ENCODE peak calls at places on chromosomes 4 and X, in six cellular contexts. A is activated CD4-positive, alpha-beta T cell treated with anti-CD3 and anti-CD28 coated beads, Interleukin-2, amount 50 U/mL, for 48 hours; F is sciatic nerve; E is pancreas; I is GM10248; Y is activated T-helper 1 cell treated with Interleukin-2 at 50 U/mL for 16 hours. N is an unnamed sample.

GRCh38 chr4:122914292-122914904 is 8.0 kb downstream of the NUDT6 start:
- DNase-seq in A (no peak), Y (no peak), F (no peak), I (peak; percentile 20), E (no peak), N (no peak)

GRCh38 chr4:52714597-52715254 is 36.5 kb downstream of the ERVMER34-1 start:
- DNase-seq in E (no peak), A (no peak), Y (no peak), I (no peak), F (no peak), N (no peak)

GRCh38 chrX:1673337-1673736 is 58.5 kb downstream of the ASMT start:
- DNase-seq in Y (no peak), A (peak; percentile 52), F (peak; percentile 34), E (peak; percentile 41), I (no peak), N (peak; percentile 16)

GRCh38 chr4:129926936-129927335 is 831.0 kb downstream of the C4orf33 start:
- DNase-seq in A (no peak), F (no peak), I (no peak), E (no peak), Y (no peak), N (no peak)

GRCh38 chr4:7785017-7785416 is 154.6 kb downstream of the AFAP1 start:
- DNase-seq in I (no peak), Y (no peak), E (no peak), A (peak; percentile 40), F (no peak), N (no peak)

GRCh38 chr4:55020131-55020530 is 105.3 kb downstream of the KDR start:
- DNase-seq in A (no peak), F (no peak), I (no peak), E (no peak), Y (no peak), N (no peak)

GRCh38 chr4:77582151-77582550 is 23.5 kb upstream of the CXCL13 start:
- DNase-seq in A (no peak), F (no peak), E (no peak), Y (no peak), I (no peak), N (no peak)

GRCh38 chrX:84187501-84188319 is at the start of gene RPS6KA6:
- DNase-seq in I (peak; percentile 34), A (no peak), E (peak; percentile 68), F (peak; percentile 56), Y (no peak), N (peak; percentile 7)

GRCh38 chrX:72255445-72255844 is 16.6 kb upstream of the ERCC6L start:
- DNase-seq in Y (no peak), A (no peak), F (no peak), I (no peak), E (peak; percentile 72), N (no peak)

GRCh38 chr4:83219344-83219990 is 65.1 kb downstream of the COQ2 start:
- DNase-seq in A (peak; percentile 76), I (peak; percentile 28), Y (no peak), E (no peak), F (no peak), N (peak; percentile 46)

GRCh38 chrX:86066998-86067397 is 19.6 kb upstream of the CHM start:
- DNase-seq in F (no peak), E (no peak), Y (no peak), I (no peak), A (no peak), N (no peak)

GRCh38 chr4:39433878-39434492 is 24.7 kb downstream of the RPL9 start:
- DNase-seq in Y (no peak), E (no peak), I (no peak), A (no peak), F (no peak), N (no peak)

GRCh38 chrX:40090050-40090804 is 7.5 kb downstream of the BCOR start:
- DNase-seq in A (no peak), I (no peak), Y (no peak), F (no peak), E (peak; percentile 68), N (peak; percentile 26)

GRCh38 chr4:39814403-39815185 is 116.7 kb downstream of the UBE2K start:
- DNase-seq in A (peak; percentile 18), I (peak; percentile 38), F (no peak), Y (no peak), E (no peak), N (peak; percentile 6)

GRCh38 chrX:150506020-150506419 is 62.4 kb upstream of the MTM1 start:
- DNase-seq in Y (no peak), I (no peak), E (no peak), F (no peak), A (no peak), N (no peak)

GRCh38 chr4:110484029-110484428 is 8.1 kb downstream of the ENPEP start:
- DNase-seq in I (peak; percentile 60), Y (no peak), F (no peak), A (no peak), E (no peak), N (peak; percentile 41)

GRCh38 chr4:4673070-4673469 is 131.2 kb upstream of the STX18 start:
- DNase-seq in A (no peak), F (no peak), I (no peak), E (no peak), Y (no peak), N (no peak)

GRCh38 chr4:82780398-82781231 is 18.0 kb downstream of the SCD5 start:
- DNase-seq in A (no peak), F (peak; percentile 93), Y (no peak), E (peak; percentile 93), I (no peak), N (no peak)

GRCh38 chrX:97096385-97096784 is 212.7 kb downstream of the RPA4 start:
- DNase-seq in E (no peak), I (no peak), A (no peak), F (no peak), Y (no peak), N (no peak)